ENCODE peak calls at places on chromosomes 13 and 19, in ten cellular contexts. A is SK-N-DZ, L is memory B cell, X is GM03348, U is tibial artery, B is right atrium auricular region, O is NCI-H2081, P is left colon, Z is substantia nigra, D is mesenchymal stem cell. Y is an unnamed sample.
A peak's percentile ranks its signal among the peaks of the same experiment; 100 is the strongest.

GRCh38 chr19:2867025-2867991 is at the start of gene ZNF556:
- DNase-seq in A (peak; percentile 70), L (no peak), X (peak; percentile 46), U (no peak), B (no peak), O (peak; percentile 56), P (no peak), Z (no peak), D (no peak), Y (no peak)

GRCh38 chr19:10390652-10391286 is 10.4 kb upstream of the TYK2 start:
- DNase-seq in A (peak; percentile 66), L (peak; percentile 68), X (peak; percentile 78), U (peak; percentile 80), B (peak; percentile 75), O (peak; percentile 66), P (peak; percentile 73), Z (peak; percentile 41), D (peak; percentile 73), Y (peak; percentile 76)

GRCh38 chr19:8578642-8579265 is 1.5 kb upstream of the MYO1F start:
- DNase-seq in A (peak; percentile 58), L (peak; percentile 87), X (peak; percentile 86), U (peak; percentile 86), B (peak; percentile 87), O (peak; percentile 39), P (peak; percentile 88), Z (peak; percentile 66), D (peak; percentile 65), Y (peak; percentile 77)

GRCh38 chr19:15562861-15563260 is 52.2 kb upstream of the CYP4F8 start:
- DNase-seq in A (no peak), L (no peak), X (peak; percentile 22), U (no peak), B (no peak), O (no peak), P (no peak), Z (no peak), D (no peak), Y (no peak)

GRCh38 chr19:16591803-16592556 is 19.8 kb upstream of the SLC35E1 start:
- DNase-seq in A (no peak), L (no peak), X (no peak), U (no peak), B (no peak), O (no peak), P (no peak), Z (no peak), D (no peak), Y (no peak)

GRCh38 chr13:106132216-106132615 is 403.2 kb downstream of the EFNB2 start:
- DNase-seq in A (no peak), L (no peak), X (no peak), U (no peak), B (no peak), O (no peak), P (no peak), Z (no peak), D (no peak), Y (no peak)

GRCh38 chr13:80612804-80613203 is 271.9 kb upstream of the SPRY2 start:
- DNase-seq in A (no peak), L (no peak), X (no peak), U (no peak), B (no peak), O (no peak), P (no peak), Z (no peak), D (no peak), Y (no peak)

GRCh38 chr19:47372603-47373002 is 23.5 kb downstream of the DHX34 start:
- DNase-seq in A (no peak), L (no peak), X (no peak), U (no peak), B (no peak), O (no peak), P (no peak), Z (no peak), D (no peak), Y (no peak)

GRCh38 chr19:40607898-40608621 is 6.9 kb downstream of the LTBP4 start:
- DNase-seq in A (no peak), L (no peak), X (no peak), U (no peak), B (no peak), O (no peak), P (peak; percentile 25), Z (no peak), D (no peak), Y (no peak)

GRCh38 chr13:114101325-114101821 is 31.1 kb downstream of the RASA3 start:
- DNase-seq in A (no peak), L (no peak), X (peak; percentile 46), U (peak; percentile 73), B (no peak), O (no peak), P (peak; percentile 26), Z (no peak), D (peak; percentile 41), Y (no peak)

Y was measured in heart right ventricle.